ENCODE peak calls at places on chromosomes 16 and 17, in four cellular contexts. N is endothelial cell of umbilical vein, U is SK-N-SH, L is HCT116. Y is an unnamed sample.

GRCh38 chr17:38893612-38894011 is 23.8 kb downstream of the LASP1 start:
- DNase-seq in N (peak; percentile 24), U (no peak), L (no peak), Y (no peak)

GRCh38 chr17:73325527-73325842 is 13.7 kb upstream of the CDC42EP4 start:
- DNase-seq in N (no peak), U (no peak), L (no peak), Y (no peak)

GRCh38 chr17:17749921-17750320 is 68.7 kb downstream of the RAI1 start:
- DNase-seq in N (peak; percentile 65), U (peak; percentile 83), L (peak; percentile 42), Y (peak; percentile 48)

GRCh38 chr17:78999947-79000395 is 9.6 kb downstream of the CANT1 start:
- DNase-seq in N (no peak), U (no peak), L (no peak), Y (no peak)

GRCh38 chr16:10744370-10745030 is 858 bp downstream of the NUBP1 start:
- DNase-seq in N (no peak), U (peak; percentile 27), L (no peak), Y (no peak)

GRCh38 chr16:1458336-1458976 is 14.1 kb upstream of the CCDC154 start:
- DNase-seq in N (no peak), U (no peak), L (no peak), Y (no peak)

GRCh38 chr17:61235821-61236197 is 163.8 kb upstream of the TBX2 start:
- DNase-seq in N (no peak), U (no peak), L (no peak), Y (no peak)

GRCh38 chr17:49779730-49780220 is 8.7 kb upstream of the KAT7 start:
- DNase-seq in N (peak; percentile 79), U (peak; percentile 40), L (peak; percentile 34), Y (no peak)

GRCh38 chr17:846901-847777 is 65.0 kb downstream of the MRM3 start:
- DNase-seq in N (peak; percentile 79), U (no peak), L (no peak), Y (no peak)

GRCh38 chr16:25692734-25693508 is 1.2 kb downstream of the HS3ST4 start:
- DNase-seq in N (no peak), U (peak; percentile 29), L (no peak), Y (no peak)

GRCh38 chr16:67720236-67720635 is 1.1 kb upstream of the GFOD2 start:
- DNase-seq in N (no peak), U (no peak), L (no peak), Y (no peak)

GRCh38 chr17:83136156-83136555 is 56.7 kb downstream of the METRNL start:
- DNase-seq in N (no peak), U (no peak), L (no peak), Y (no peak)

GRCh38 chr17:12727881-12728280 is 61.4 kb upstream of the ARHGAP44 start:
- DNase-seq in N (no peak), U (no peak), L (no peak), Y (no peak)

GRCh38 chr16:55703003-55704001 is 47.5 kb downstream of the SLC6A2 start:
- DNase-seq in N (peak; percentile 66), U (peak; percentile 31), L (peak; percentile 54), Y (no peak)

GRCh38 chr16:72895951-72896350 is 152.0 kb downstream of the ZFHX3 start:
- DNase-seq in N (no peak), U (no peak), L (no peak), Y (no peak)

GRCh38 chr17:28057731-28058246 is 15.3 kb downstream of the NLK start:
- DNase-seq in N (no peak), U (no peak), L (no peak), Y (no peak)

GRCh38 chr16:83652898-83653297 is 154.9 kb upstream of the HSBP1 start:
- DNase-seq in N (no peak), U (no peak), L (no peak), Y (no peak)

GRCh38 chr17:82215095-82215971 is 2.7 kb upstream of the CCDC57 start:
- DNase-seq in N (no peak), U (peak; percentile 87), L (no peak), Y (no peak)

GRCh38 chr16:50467943-50468748 is 80.0 kb upstream of the NKD1 start:
- DNase-seq in N (no peak), U (peak; percentile 94), L (no peak), Y (peak; percentile 87)

GRCh38 chr17:80950466-80951120 is 41.0 kb upstream of the CHMP6 start:
- DNase-seq in N (no peak), U (no peak), L (no peak), Y (no peak)

GRCh38 chr16:2768403-2769089 is 8.5 kb downstream of the ELOB start:
- DNase-seq in N (no peak), U (no peak), L (no peak), Y (no peak)

GRCh38 chr17:37088459-37088858 is 139.7 kb downstream of the AATF start:
- DNase-seq in N (no peak), U (no peak), L (no peak), Y (peak; percentile 40)

GRCh38 chr17:68353121-68353521 is 61.8 kb downstream of the ARSG start:
- DNase-seq in N (no peak), U (no peak), L (no peak), Y (no peak)

GRCh38 chr16:80125677-80126076 is 415.1 kb upstream of the DYNLRB2 start:
- DNase-seq in N (no peak), U (no peak), L (no peak), Y (no peak)

GRCh38 chr17:81641825-81642489 is 5.0 kb downstream of the TSPAN10 start:
- DNase-seq in N (no peak), U (no peak), L (no peak), Y (no peak)

GRCh38 chr17:61399131-61400057 is at the start of gene TBX2:
- DNase-seq in N (no peak), U (peak; percentile 98), L (no peak), Y (peak; percentile 51)

GRCh38 chr16:79150626-79151025 is 449.9 kb downstream of the MAF start:
- DNase-seq in N (no peak), U (no peak), L (no peak), Y (no peak)

GRCh38 chr16:85991856-85992255 is 92.9 kb downstream of the IRF8 start:
- DNase-seq in N (no peak), U (no peak), L (no peak), Y (no peak)

GRCh38 chr16:85712841-85713240 is 24.1 kb upstream of the GINS2 start:
- DNase-seq in N (no peak), U (no peak), L (no peak), Y (no peak)

GRCh38 chr16:57865746-57866528 is 63.6 kb upstream of the KIFC3 start:
- DNase-seq in N (no peak), U (no peak), L (no peak), Y (no peak)

GRCh38 chr16:11497329-11497805 is 89.4 kb downstream of the LITAF start:
- DNase-seq in N (peak; percentile 84), U (peak; percentile 93), L (peak; percentile 85), Y (peak; percentile 97)

GRCh38 chr17:79989106-79989835 is 46.4 kb downstream of the TBC1D16 start:
- DNase-seq in N (no peak), U (no peak), L (no peak), Y (no peak)

DNA sequence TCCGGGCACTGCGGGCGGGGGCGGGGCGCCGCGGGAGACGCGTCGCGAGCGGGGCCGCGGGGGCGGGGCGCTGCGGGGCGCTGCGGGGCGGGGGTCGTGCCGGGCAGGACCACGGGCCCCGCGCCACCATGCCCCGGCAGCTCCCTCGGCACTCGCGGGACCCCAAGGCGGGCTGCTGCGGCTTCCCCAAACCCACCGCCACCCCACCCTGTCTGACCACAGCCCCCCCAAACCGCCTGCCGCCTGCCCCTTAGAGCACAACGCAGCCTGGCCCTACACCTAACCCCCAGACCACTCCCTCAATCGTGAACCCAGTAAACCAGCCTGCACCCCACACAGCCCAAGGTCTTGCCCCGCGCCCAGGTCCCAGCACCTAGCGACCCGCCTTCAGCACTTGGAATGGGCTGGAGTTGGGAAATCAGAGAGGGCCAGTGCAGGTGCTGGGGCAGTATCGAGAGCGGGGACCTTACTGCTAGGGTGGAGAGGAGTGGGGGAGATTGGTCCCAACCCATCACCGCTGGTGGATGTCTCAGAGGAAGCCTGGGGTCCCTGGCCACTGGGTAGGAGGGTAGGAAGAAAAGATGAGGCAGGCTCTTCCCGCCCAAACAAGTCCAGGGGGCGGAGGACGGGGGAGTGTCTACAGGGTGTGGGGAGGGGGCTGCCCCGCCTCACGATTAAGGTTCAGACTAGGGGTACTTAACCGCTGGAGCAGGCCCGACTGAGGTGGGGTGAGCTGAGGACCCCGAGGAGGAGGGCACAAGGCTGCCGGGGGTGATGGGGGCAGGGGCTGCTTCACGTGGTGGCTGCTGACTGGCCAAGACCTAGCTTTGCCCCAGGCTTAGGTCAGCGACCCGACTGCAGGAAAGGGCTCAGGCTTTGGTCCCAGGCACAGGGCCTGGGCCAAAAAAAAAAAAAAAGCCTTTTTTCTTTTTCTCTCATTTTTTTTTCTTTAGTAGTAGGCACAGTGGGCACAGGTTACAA is 539 bp upstream of the VAMP2 start:
- DNase-seq in N (peak; percentile 29), U (peak; percentile 93), L (no peak), Y (no peak)
- H3K4me1 ChIP-seq in N (peaks cover 20% of the 10 kb centered on the region), U (peaks cover 25% of the 10 kb centered on the region), L (peaks cover 59% of the 10 kb centered on the region), Y (peaks cover 55% of the 10 kb centered on the region)

GRCh38 chr16:75109732-75110243 is 6.8 kb downstream of the LDHD start:
- DNase-seq in N (no peak), U (no peak), L (no peak), Y (peak; percentile 69)
- TF ChIP-seq CTCF in N (no peak), U (no peak), L (no peak), Y (no peak)

GRCh38 chr17:29945281-29945680 is 3.8 kb downstream of the EFCAB5 start:
- DNase-seq in N (no peak), U (no peak), L (no peak), Y (no peak)

GRCh38 chr17:29949708-29950107 is 8.3 kb downstream of the EFCAB5 start:
- DNase-seq in N (no peak), U (peak; percentile 17), L (no peak), Y (no peak)

GRCh38 chr17:29954405-29954804 is 13.0 kb downstream of the EFCAB5 start:
- DNase-seq in N (no peak), U (no peak), L (no peak), Y (no peak)

DNA sequence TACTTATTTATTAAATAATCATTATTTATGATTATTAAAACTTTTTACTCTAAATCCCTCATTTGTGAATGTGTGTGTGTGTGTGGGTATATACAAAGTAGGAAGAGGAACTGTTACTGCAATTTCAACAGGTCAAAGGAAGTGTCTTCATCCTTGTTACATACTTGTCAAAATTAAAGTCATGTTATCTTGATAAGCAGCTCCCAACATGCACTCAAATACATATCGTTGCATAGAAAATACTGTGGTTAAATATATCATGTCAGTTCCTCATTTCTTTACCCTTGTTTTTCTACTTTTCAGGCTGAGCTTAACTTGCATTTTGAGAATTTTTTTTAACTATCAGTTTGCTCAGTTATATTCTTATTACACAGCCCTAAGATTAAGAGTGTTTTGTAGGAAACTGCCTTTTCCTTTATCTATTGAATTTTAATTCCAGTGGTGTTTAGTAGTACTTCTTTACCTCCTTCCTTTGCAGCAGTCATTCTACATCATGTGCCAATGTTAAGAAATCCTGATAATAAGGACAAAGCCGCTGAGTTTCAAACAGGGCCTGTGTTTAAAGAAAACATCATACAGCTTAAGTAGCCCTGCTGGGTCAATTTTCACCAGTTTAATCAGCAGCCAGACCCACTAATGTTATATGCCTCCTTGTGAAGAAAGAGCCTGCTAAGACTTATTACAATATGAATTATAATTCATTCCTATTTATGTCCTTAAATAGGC is 7.2 kb downstream of the EFCAB5 start:
- DNase-seq in N (no peak), U (no peak), L (no peak), Y (no peak)
- TF ChIP-seq POLR2AphosphoS5 in N (no peak), U (no peak), L (no peak), Y (no peak)

GRCh38 chr16:89375021-89375420 is 115.3 kb downstream of the ANKRD11 start:
- DNase-seq in N (no peak), U (no peak), L (no peak), Y (no peak)
- H3K4me1 ChIP-seq in N (peaks cover 4% of the 10 kb centered on the region), U (peaks cover 10% of the 10 kb centered on the region), L (peaks cover 15% of the 10 kb centered on the region), Y (peaks cover 20% of the 10 kb centered on the region)